ENCODE peak calls at places on chromosomes 13 and 19, in ten cellular contexts. F is testis; I is suprapubic skin; D is naive thymus-derived CD4-positive, alpha-beta T cell; R is left ventricle myocardium inferior; N is colonic mucosa; G is IMR-90; Q is cardiac muscle cell; S is CD8-positive, alpha-beta T cell; K is GM23248. P is an unnamed sample. For H3K4me1 and H3K27me3, the result is how much of the 10 kb centered on the place peaks cover.

GRCh38 chr13:49627831-49628652 is at the start of gene ARL11:
- DNase-seq in G (no peak), K (no peak), S (peak), Q (no peak), D (peak), N (peak), R (peak), I (no peak), F (peak), P (peak)

GRCh38 chr19:38701455-38702063 is 42.7 kb downstream of the CAPN12 start:
- DNase-seq in R (no peak), Q (no peak), I (no peak), S (no peak), G (peak), K (peak), F (no peak), D (no peak), N (peak), P (no peak)

GRCh38 chr13:33519561-33520479 is 234.3 kb upstream of the STARD13 start:
- DNase-seq in G (peak), K (peak), F (no peak), Q (no peak), S (no peak), R (no peak), D (no peak), I (no peak), N (no peak), P (peak)

GRCh38 chr19:33819875-33820781 is 23.5 kb downstream of the KCTD15 start:
- DNase-seq in Q (peak), I (peak), K (peak), N (peak), R (peak), S (peak), F (peak), D (no peak), G (peak), P (peak)

GRCh38 chr19:42424712-42425131 is 2.5 kb downstream of the LIPE start:
- DNase-seq in G (no peak), Q (no peak), R (no peak), S (no peak), I (no peak), F (peak), D (no peak), K (no peak), N (no peak), P (no peak)

GRCh38 chr13:41603917-41604316 is 146.6 kb downstream of the RGCC start:
- DNase-seq in N (no peak), K (peak), Q (no peak), R (no peak), S (no peak), I (no peak), F (no peak), G (peak), D (no peak), P (peak)

GRCh38 chr13:109366521-109366920 is 419.9 kb downstream of the IRS2 start:
- DNase-seq in I (no peak), K (peak), N (no peak), R (no peak), F (no peak), S (no peak), G (peak), D (no peak), Q (peak), P (no peak)

GRCh38 chr19:45739498-45740439 is 6.5 kb downstream of the MEIOSIN start:
- DNase-seq in F (no peak), I (no peak), N (no peak), R (no peak), D (no peak), S (no peak), K (no peak), G (no peak), Q (no peak), P (no peak)

GRCh38 chr19:35154535-35155406 is at the start of gene FXYD5:
- DNase-seq in S (peak), Q (no peak), N (peak), D (peak), I (peak), R (peak), F (no peak), G (peak), K (peak), P (peak)

GRCh38 chr19:43560687-43561086 is 14.6 kb downstream of the XRCC1 start:
- DNase-seq in N (no peak), K (peak), D (no peak), Q (no peak), R (no peak), S (no peak), F (no peak), I (no peak), G (peak), P (no peak)

GRCh38 chr19:46785054-46785979 is 3.1 kb downstream of the SLC1A5 start:
- DNase-seq in I (no peak), R (no peak), K (peak), S (no peak), F (no peak), D (no peak), N (no peak), Q (no peak), G (peak), P (no peak)

GRCh38 chr13:50358221-50358620 is 343.0 kb downstream of the KCNRG start:
- DNase-seq in K (no peak), N (no peak), R (no peak), S (no peak), G (no peak), D (no peak), F (no peak), I (no peak), Q (no peak), P (no peak)

GRCh38 chr13:41505209-41505835 is 48.0 kb downstream of the RGCC start:
- DNase-seq in D (no peak), I (no peak), R (no peak), N (no peak), G (peak), Q (no peak), K (peak), F (no peak), S (no peak), P (no peak)

GRCh38 chr13:98839826-98840769 is 87.6 kb upstream of the SLC15A1 start:
- DNase-seq in K (peak), N (peak), D (no peak), S (peak), R (peak), I (no peak), G (peak), Q (peak), F (peak), P (peak)

GRCh38 chr19:49061445-49061844 is 3.2 kb downstream of the NTF4 start:
- DNase-seq in G (no peak), R (no peak), S (no peak), F (no peak), N (no peak), D (no peak), K (no peak), I (no peak), Q (no peak), P (no peak)

GRCh38 chr13:33326246-33326645 is 40.7 kb upstream of the STARD13 start:
- DNase-seq in F (no peak), N (no peak), S (no peak), K (no peak), D (no peak), I (no peak), G (no peak), Q (peak), R (no peak), P (no peak)

GRCh38 chr19:30563691-30564090 is 191.5 kb downstream of the ZNF536 start:
- DNase-seq in S (no peak), G (no peak), N (no peak), K (no peak), Q (no peak), R (no peak), I (peak), D (no peak), F (no peak), P (no peak)

GRCh38 chr19:33691736-33692135 is 70.0 kb downstream of the CHST8 start:
- DNase-seq in N (no peak), F (no peak), I (peak), K (no peak), S (no peak), G (no peak), Q (no peak), R (no peak), D (no peak), P (no peak)

GRCh38 chr19:29372461-29372860 is 153.3 kb upstream of the VSTM2B start:
- DNase-seq in D (no peak), N (no peak), S (no peak), Q (no peak), K (no peak), F (no peak), I (no peak), G (no peak), R (no peak), P (no peak)

GRCh38 chr13:34155931-34156607 is 338.1 kb downstream of the RFC3 start:
- DNase-seq in N (peak), G (peak), I (no peak), Q (no peak), S (no peak), F (no peak), R (no peak), K (peak), D (no peak), P (no peak)

GRCh38 chr13:27483421-27483820 is 33.1 kb upstream of the MTIF3 start:
- DNase-seq in N (no peak), G (no peak), I (peak), Q (no peak), D (no peak), F (no peak), K (no peak), S (no peak), R (no peak), P (no peak)

GRCh38 chr19:5134683-5135082 is 165.8 kb downstream of the KDM4B start:
- DNase-seq in R (no peak), G (no peak), I (no peak), Q (no peak), K (no peak), D (no peak), N (no peak), F (no peak), S (no peak), P (no peak)

GRCh38 chr19:52786078-52786463 is 520 bp downstream of the ZNF600 start:
- DNase-seq in K (peak), G (no peak), F (no peak), I (no peak), S (no peak), Q (peak), D (peak), R (no peak), N (no peak), P (peak)

GRCh38 chr13:106145997-106146864 is 389.2 kb downstream of the EFNB2 start:
- DNase-seq in S (no peak), F (no peak), D (no peak), I (no peak), N (peak), K (no peak), R (no peak), Q (peak), G (no peak), P (no peak)

GRCh38 chr13:99366075-99366987 is 59.1 kb upstream of the GPR183 start:
- DNase-seq in Q (no peak), G (no peak), S (peak), K (no peak), R (no peak), F (no peak), D (no peak), N (no peak), I (no peak), P (no peak)

GRCh38 chr13:87444135-87444534 is 227.0 kb upstream of the SLITRK5 start:
- DNase-seq in S (no peak), I (no peak), G (no peak), F (no peak), Q (no peak), K (no peak), D (no peak), R (no peak), N (no peak), P (no peak)

GRCh38 chr19:44694184-44694579 is 4.8 kb upstream of the CEACAM16 start:
- DNase-seq in G (no peak), I (no peak), Q (no peak), R (no peak), D (no peak), K (peak), S (peak), F (no peak), N (no peak), P (no peak)

GRCh38 chr19:18414504-18415176 is 4.6 kb upstream of the SSBP4 start:
- DNase-seq in D (no peak), K (peak), N (no peak), S (no peak), I (no peak), Q (peak), G (no peak), R (peak), F (no peak), P (no peak)

GRCh38 chr13:24605923-24606372 is 74.3 kb upstream of the ATP12A start:
- DNase-seq in Q (no peak), S (no peak), F (no peak), R (no peak), G (peak), K (peak), N (no peak), I (no peak), D (no peak), P (peak)

GRCh38 chr13:78660130-78660857 is 1.3 kb upstream of the OBI1 start:
- DNase-seq in K (no peak), N (no peak), D (peak), R (no peak), Q (no peak), G (no peak), F (peak), S (no peak), I (no peak), P (peak)

GRCh38 chr13:40981361-40981760 is 37.8 kb downstream of the ELF1 start:
- DNase-seq in K (no peak), Q (no peak), G (no peak), F (no peak), S (no peak), N (no peak), D (no peak), R (no peak), I (no peak), P (no peak)

GRCh38 chr19:619286-620002 is 13.9 kb downstream of the POLRMT start:
- DNase-seq in D (no peak), R (no peak), I (no peak), S (no peak), Q (no peak), K (no peak), N (no peak), G (no peak), F (no peak), P (no peak)

GRCh38 chr13:42594577-42595571 is 20.9 kb downstream of the TNFSF11 start:
- DNase-seq in Q (peak), K (peak), N (peak), D (no peak), F (peak), G (peak), I (no peak), R (no peak), S (peak), P (peak)

GRCh38 chr13:31756346-31756745 is 17.0 kb downstream of the RXFP2 start:
- DNase-seq in K (peak), I (no peak), G (peak), R (no peak), S (no peak), D (no peak), F (no peak), N (no peak), Q (no peak), P (no peak)

GRCh38 chr13:45280751-45281634 is 60.0 kb downstream of the TPT1 start:
- DNase-seq in D (no peak), R (peak), F (peak), K (peak), I (no peak), Q (peak), S (peak), N (peak), G (peak), P (peak)

GRCh38 chr19:33798701-33799111 is 2.0 kb downstream of the KCTD15 start:
- DNase-seq in S (no peak), Q (peak), D (no peak), R (no peak), K (no peak), I (no peak), N (no peak), G (peak), F (no peak), P (no peak)

GRCh38 chr13:46562152-46562551 is 9.2 kb downstream of the LRCH1 start:
- DNase-seq in F (no peak), K (no peak), Q (no peak), D (no peak), N (no peak), S (no peak), G (no peak), I (no peak), R (no peak), P (no peak)
- H3K4me1 ChIP-seq in F (under half), K (under half), Q (under half), D (under half), N (under half), S (under half), G (under half), I (under half), R (half or more), P (under half)

GRCh38 chr19:55171440-55171839 is 5.0 kb upstream of the DNAAF3 start:
- DNase-seq in F (no peak), G (no peak), K (no peak), I (no peak), D (no peak), N (no peak), S (no peak), Q (no peak), R (no peak), P (no peak)
- H3K27me3 ChIP-seq in F (under half), G (under half), K (under half), I (half or more), D (under half), N (under half), S (under half), Q (half or more), R (half or more), P (under half)

GRCh38 chr13:66264976-66265375 is 965.2 kb downstream of the PCDH9 start:
- DNase-seq in I (no peak), G (peak), D (no peak), N (no peak), S (no peak), R (no peak), Q (no peak), K (no peak), F (no peak), P (no peak)

GRCh38 chr13:66265446-66265845 is 964.7 kb downstream of the PCDH9 start:
- DNase-seq in K (no peak), G (peak), F (no peak), N (no peak), D (no peak), I (no peak), S (no peak), Q (no peak), R (no peak), P (no peak)

GRCh38 chr13:66266761-66267160 is 963.4 kb downstream of the PCDH9 start:
- DNase-seq in K (no peak), S (no peak), F (no peak), I (no peak), R (no peak), D (no peak), Q (no peak), N (no peak), G (no peak), P (no peak)

GRCh38 chr13:66262330-66262729 is 967.8 kb downstream of the PCDH9 start:
- DNase-seq in K (no peak), F (no peak), D (no peak), R (no peak), Q (no peak), N (no peak), I (no peak), G (no peak), S (no peak), P (no peak)

DNA sequence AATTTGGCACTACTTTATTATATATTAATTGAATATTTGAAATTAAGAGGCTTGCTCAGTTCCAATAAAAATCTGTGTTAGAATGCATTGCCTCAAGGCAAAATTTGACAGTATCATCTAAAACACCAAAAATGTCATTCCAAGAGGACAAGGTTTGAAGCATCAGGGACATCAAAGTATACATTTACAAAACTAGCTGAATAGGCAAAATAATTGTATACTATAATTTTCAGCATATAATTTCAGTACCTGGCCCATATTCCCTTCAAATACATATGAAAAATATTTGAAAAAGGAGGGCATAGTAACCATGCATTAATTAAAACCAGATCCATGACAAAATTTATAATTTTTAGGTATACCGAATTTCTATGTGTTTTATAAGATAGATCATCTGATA is 963.8 kb downstream of the PCDH9 start:
- DNase-seq in F (no peak), Q (no peak), N (no peak), R (no peak), D (no peak), G (no peak), K (no peak), I (no peak), S (no peak), P (no peak)
- H3K4me3 ChIP-seq in F (no peak), Q (no peak), N (no peak), R (no peak), D (no peak), G (no peak), K (no peak), I (no peak), S (no peak), P (no peak)

GRCh38 chr19:54518844-54519243 is 16.2 kb downstream of the LAIR2 start:
- DNase-seq in D (no peak), R (no peak), S (no peak), K (no peak), I (no peak), Q (no peak), F (no peak), N (no peak), G (no peak), P (no peak)
- H3K4me1 ChIP-seq in D (under half), R (under half), S (under half), K (under half), I (under half), Q (under half), F (under half), N (under half), G (under half), P (under half)

GRCh38 chr13:28494861-28495585 is at the start of gene FLT1:
- DNase-seq in D (peak), G (peak), K (peak), R (peak), Q (peak), N (peak), S (no peak), F (peak), I (no peak), P (no peak)

GRCh38 chr13:28489975-28490550 is 4.9 kb downstream of the FLT1 start:
- DNase-seq in F (no peak), N (no peak), Q (no peak), G (no peak), K (no peak), I (no peak), D (no peak), S (no peak), R (no peak), P (no peak)

GRCh38 chr13:28494537-28494860 is 429 bp downstream of the FLT1 start:
- DNase-seq in S (no peak), Q (no peak), F (no peak), K (peak), G (no peak), D (no peak), R (no peak), N (no peak), I (no peak), P (no peak)

GRCh38 chr13:28493740-28494536 is 990 bp downstream of the FLT1 start:
- DNase-seq in K (peak), N (no peak), R (no peak), F (no peak), Q (peak), D (no peak), I (no peak), S (no peak), G (no peak), P (no peak)

DNA sequence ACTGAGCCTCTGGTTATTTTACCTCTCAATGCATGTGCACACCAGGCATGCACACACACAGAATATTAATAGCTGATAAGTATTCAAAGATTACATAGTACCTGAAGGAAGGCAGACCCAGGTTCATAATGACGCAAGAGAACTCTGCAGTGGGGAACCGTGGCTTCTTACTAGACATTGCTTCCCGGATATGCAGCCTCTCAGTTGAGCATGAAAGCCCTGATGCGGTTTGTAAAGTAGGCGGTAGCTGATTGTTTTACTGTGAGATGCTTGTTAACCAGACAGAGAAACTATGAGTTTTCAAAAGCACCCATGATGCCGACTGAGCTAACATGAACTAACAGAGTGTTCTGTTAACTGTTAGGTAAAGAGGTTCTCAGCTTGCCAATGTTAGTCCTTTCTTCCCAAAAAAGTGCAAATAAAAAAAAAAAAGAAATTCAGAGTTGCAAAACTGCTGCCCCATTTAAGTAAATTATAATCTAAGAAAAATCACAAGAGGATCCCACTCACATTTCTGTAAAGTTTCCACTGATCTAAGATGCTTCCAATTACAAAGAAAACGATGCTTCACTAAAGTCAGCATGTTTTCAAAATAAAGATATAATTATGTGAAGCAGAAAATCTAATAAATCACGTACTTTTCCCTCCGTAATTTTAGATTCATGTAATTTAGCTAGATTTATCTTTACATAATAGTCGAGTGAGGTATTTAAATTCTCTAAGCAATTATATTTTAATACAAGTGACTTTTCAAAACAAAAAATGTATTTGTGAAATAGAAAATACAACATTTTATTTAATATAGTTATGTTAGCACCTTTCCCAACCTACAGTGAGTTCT is 2.2 kb downstream of the FLT1 start:
- DNase-seq in Q (peak), G (no peak), N (no peak), I (no peak), S (no peak), K (no peak), D (peak), R (no peak), F (no peak), P (no peak)
- H3K27me3 ChIP-seq in Q (under half), G (under half), N (under half), I (half or more), S (under half), K (under half), D (under half), R (half or more), F (under half), P (under half)

P was measured in body of pancreas.